ENCODE peak calls at places on chromosome 18, in five cellular contexts. K is heart left ventricle, P is psoas muscle, M is uterus, W is foreskin keratinocyte. O is an unnamed sample.

GRCh38 chr18:38980420-38980819 is 1414.8 kb upstream of the CELF4 start:
- DNase-seq in K (no peak), W (peak; percentile 35), P (no peak), M (no peak), O (no peak)

GRCh38 chr18:36766836-36767235 is 62.0 kb downstream of the TPGS2 start:
- DNase-seq in M (no peak), W (no peak), P (no peak), K (no peak), O (no peak)

GRCh38 chr18:49768051-49768391 is 45.3 kb downstream of the ACAA2 start:
- DNase-seq in K (no peak), M (peak; percentile 34), P (peak; percentile 61), W (peak; percentile 63), O (no peak)

GRCh38 chr18:62128157-62128556 is 58.7 kb downstream of the PIGN start:
- DNase-seq in K (no peak), W (no peak), P (no peak), M (no peak), O (no peak)

GRCh38 chr18:74522635-74523548 is 11.4 kb upstream of the CNDP1 start:
- DNase-seq in P (no peak), W (no peak), K (no peak), M (no peak), O (no peak)

GRCh38 chr18:75209129-75209951 is at the start of gene PTGR3:
- DNase-seq in K (peak; percentile 94), M (peak; percentile 81), P (peak; percentile 94), W (peak; percentile 64), O (peak; percentile 80)

GRCh38 chr18:67612281-67612680 is 95.8 kb upstream of the DSEL start:
- DNase-seq in W (no peak), K (no peak), M (no peak), P (no peak), O (no peak)

GRCh38 chr18:69648486-69648885 is 247.8 kb downstream of the DOK6 start:
- DNase-seq in W (no peak), K (no peak), P (no peak), M (no peak), O (no peak)

GRCh38 chr18:12766986-12767433 is 64.2 kb downstream of the PSMG2 start:
- DNase-seq in K (no peak), W (no peak), M (no peak), P (no peak), O (no peak)

GRCh38 chr18:48621240-48621639 is 82.4 kb downstream of the CTIF start:
- DNase-seq in M (no peak), P (no peak), W (peak; percentile 77), K (no peak), O (no peak)

GRCh38 chr18:67672719-67673118 is 156.2 kb upstream of the DSEL start:
- DNase-seq in K (no peak), W (no peak), P (no peak), M (no peak), O (no peak)

GRCh38 chr18:23828426-23828825 is 139.2 kb downstream of the LAMA3 start:
- DNase-seq in K (no peak), P (no peak), M (no peak), W (peak; percentile 97), O (peak; percentile 83)

GRCh38 chr18:532023-532422 is 31.5 kb upstream of the COLEC12 start:
- DNase-seq in W (no peak), P (no peak), K (no peak), M (no peak), O (no peak)

GRCh38 chr18:42052137-42052708 is 97.2 kb downstream of the PIK3C3 start:
- DNase-seq in W (no peak), K (no peak), M (no peak), P (no peak), O (no peak)

GRCh38 chr18:24930974-24931373 is 421.0 kb downstream of the ZNF521 start:
- DNase-seq in K (no peak), M (no peak), P (no peak), W (no peak), O (no peak)

GRCh38 chr18:23599809-23600208 is 13.5 kb upstream of the NPC1 start:
- DNase-seq in K (no peak), W (no peak), P (no peak), M (no peak), O (no peak)

GRCh38 chr18:61290616-61291015 is 42.6 kb upstream of the CDH20 start:
- DNase-seq in P (no peak), M (no peak), K (no peak), W (no peak), O (no peak)

GRCh38 chr18:9803698-9804516 is 81.9 kb upstream of the TXNDC2 start:
- DNase-seq in K (peak; percentile 78), M (no peak), W (no peak), P (peak; percentile 60), O (no peak)

GRCh38 chr18:31156831-31157763 is 5.6 kb downstream of the DSC1 start:
- DNase-seq in K (no peak), P (no peak), W (peak; percentile 81), M (no peak), O (no peak)

GRCh38 chr18:39611381-39612090 is 2045.9 kb upstream of the CELF4 start:
- DNase-seq in M (no peak), K (no peak), W (no peak), P (no peak), O (no peak)

GRCh38 chr18:73739098-73739497 is 408.5 kb downstream of the FBXO15 start:
- DNase-seq in K (no peak), M (no peak), P (no peak), W (peak; percentile 61), O (no peak)

GRCh38 chr18:6570581-6571238 is 156.0 kb upstream of the L3MBTL4 start:
- DNase-seq in K (no peak), W (no peak), M (no peak), P (no peak), O (no peak)

GRCh38 chr18:23521907-23522306 is 18.6 kb downstream of the RMC1 start:
- DNase-seq in K (no peak), W (no peak), P (no peak), M (no peak), O (no peak)

GRCh38 chr18:46096651-46097300 is 1.3 kb downstream of the ATP5F1A start:
- DNase-seq in M (no peak), P (no peak), W (peak; percentile 3), K (no peak), O (no peak)

GRCh38 chr18:22136395-22136794 is 33.0 kb upstream of the GATA6 start:
- DNase-seq in P (no peak), K (no peak), W (peak; percentile 15), M (no peak), O (no peak)

GRCh38 chr18:7172611-7173010 is 55.0 kb upstream of the LAMA1 start:
- DNase-seq in M (no peak), K (no peak), W (peak; percentile 11), P (no peak), O (no peak)

GRCh38 chr18:23257686-23258565 is 122.6 kb downstream of the CABLES1 start:
- DNase-seq in K (no peak), P (no peak), W (peak; percentile 39), M (no peak), O (no peak)

GRCh38 chr18:51196811-51197660 is 445 bp downstream of the MEX3C start:
- DNase-seq in W (no peak), M (peak; percentile 44), P (peak; percentile 82), K (peak; percentile 73), O (peak; percentile 33)

GRCh38 chr18:13302611-13303267 is 84.2 kb downstream of the LDLRAD4 start:
- DNase-seq in W (no peak), M (no peak), P (no peak), K (no peak), O (no peak)

GRCh38 chr18:73461780-73462059 is 593.9 kb upstream of the NETO1 start:
- DNase-seq in P (no peak), W (no peak), K (no peak), M (no peak), O (no peak)

GRCh38 chr18:70288171-70288850 is 534 bp upstream of the SOCS6 start:
- DNase-seq in P (peak; percentile 71), W (no peak), M (peak; percentile 44), K (peak; percentile 56), O (no peak)

DNA sequence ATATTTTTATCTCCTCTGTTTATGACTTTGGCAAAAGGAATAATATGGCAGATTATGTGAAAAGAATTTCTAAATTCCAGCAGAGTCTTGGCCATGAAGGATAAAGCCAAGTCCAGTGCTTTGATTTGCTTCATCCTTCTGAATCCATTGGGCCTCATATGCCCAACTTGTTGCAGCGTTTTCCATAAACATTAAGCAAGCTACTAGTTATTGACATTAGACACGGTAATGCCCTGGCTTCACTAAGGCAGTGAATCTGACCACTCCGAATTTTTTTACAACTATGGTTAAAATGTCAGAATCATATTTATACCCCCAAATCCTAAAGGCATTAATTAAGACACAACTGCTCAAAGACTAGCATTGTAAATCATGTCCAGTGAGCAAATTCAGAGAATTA is 79.8 kb downstream of the MAPRE2 start:
- DNase-seq in W (no peak), P (no peak), K (no peak), M (no peak), O (no peak)
- H3K4me1 ChIP-seq in W (no peaks in the 10 kb centered on the region), P (peaks cover 76% of the 10 kb centered on the region), K (peaks cover 47% of the 10 kb centered on the region), M (peaks cover 13% of the 10 kb centered on the region), O (peaks cover 3% of the 10 kb centered on the region)

GRCh38 chr18:57422313-57422872 is 12.8 kb upstream of the ONECUT2 start:
- DNase-seq in M (no peak), P (no peak), W (no peak), K (no peak), O (no peak)

GRCh38 chr18:57410749-57411148 is 24.4 kb upstream of the ONECUT2 start:
- DNase-seq in M (no peak), K (no peak), P (no peak), W (no peak), O (no peak)

GRCh38 chr18:57416542-57416941 is 18.6 kb upstream of the ONECUT2 start:
- DNase-seq in P (no peak), W (no peak), K (no peak), M (no peak), O (no peak)
- H3K27me3 ChIP-seq in P (no peaks in the 10 kb centered on the region), W (peaks cover 6% of the 10 kb centered on the region), K (no peaks in the 10 kb centered on the region), M (no peaks in the 10 kb centered on the region), O (no peaks in the 10 kb centered on the region)

DNA sequence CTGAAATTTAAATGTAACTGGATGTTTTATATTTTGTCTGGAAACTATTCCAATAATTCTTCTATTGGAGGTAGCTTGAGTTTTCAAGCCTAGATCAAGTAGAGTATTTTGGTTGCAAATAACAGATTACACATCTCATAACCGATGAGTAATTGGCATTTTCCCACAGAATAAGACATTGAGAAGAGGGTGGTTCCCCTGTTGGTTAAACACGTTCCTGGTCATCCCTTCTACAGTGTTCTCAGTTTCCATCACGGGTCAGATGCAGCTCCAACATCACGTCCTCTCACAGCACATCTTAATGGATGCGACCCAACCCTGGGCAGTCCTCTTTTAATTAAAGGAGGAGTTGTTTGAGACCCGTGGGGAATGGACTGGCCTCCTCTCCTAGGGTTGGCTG is 149.0 kb upstream of the ZNF516 start:
- DNase-seq in W (no peak), M (no peak), K (no peak), P (no peak), O (no peak)
- H3K4me1 ChIP-seq in W (no peaks in the 10 kb centered on the region), M (no peaks in the 10 kb centered on the region), K (no peaks in the 10 kb centered on the region), P (no peaks in the 10 kb centered on the region), O (no peaks in the 10 kb centered on the region)

DNA sequence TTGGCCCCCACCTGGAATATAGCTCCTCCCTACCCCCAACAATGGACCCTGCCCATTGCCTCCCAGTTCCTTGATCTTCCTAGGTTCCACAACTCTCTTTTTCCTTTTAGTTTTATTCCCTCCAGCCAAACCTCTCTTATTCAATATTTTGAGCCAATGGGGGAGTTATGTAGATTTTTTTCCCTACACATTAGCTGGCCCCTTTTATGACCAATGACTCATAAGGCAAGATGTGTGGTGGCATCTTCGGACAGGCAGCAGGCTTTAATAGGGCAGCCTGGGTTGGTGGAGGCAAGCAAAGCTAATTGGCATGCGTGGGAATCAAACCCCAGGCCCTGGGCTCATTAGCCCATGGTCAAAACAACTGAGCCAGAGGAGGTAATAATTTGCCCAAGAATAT is 9.2 kb downstream of the GRP start:
- DNase-seq in K (no peak), M (no peak), P (no peak), W (no peak), O (no peak)
- H3K27me3 ChIP-seq in K (no peaks in the 10 kb centered on the region), M (no peaks in the 10 kb centered on the region), P (no peaks in the 10 kb centered on the region), W (peaks cover 59% of the 10 kb centered on the region), O (peaks cover 3% of the 10 kb centered on the region)